ENCODE peak calls at places on chromosomes 16 and 17, in four cellular contexts. C is HepG2, J is K562, R is SK-N-SH. F is an unnamed sample.

GRCh38 chr16:1960665-1961630 is 1.6 kb downstream of the NDUFB10 start:
- DNase-seq in J (no peak), C (peak), R (no peak), F (no peak)

GRCh38 chr16:31421587-31421986 is 6.6 kb downstream of the COX6A2 start:
- DNase-seq in J (no peak), R (no peak), C (no peak), F (peak)

GRCh38 chr16:86479419-86479818 is 30.9 kb upstream of the FOXF1 start:
- DNase-seq in C (no peak), R (no peak), J (no peak), F (no peak)

GRCh38 chr16:3266873-3267537 is 10.6 kb upstream of the MEFV start:
- DNase-seq in C (peak), J (no peak), R (peak), F (no peak)

GRCh38 chr17:17947309-17947708 is 24.9 kb downstream of the TOM1L2 start:
- DNase-seq in C (no peak), R (no peak), J (no peak), F (no peak)

GRCh38 chr16:19113577-19114358 is at the start of gene ITPRIPL2:
- DNase-seq in R (peak), C (peak), J (peak), F (no peak)

GRCh38 chr17:74760404-74761105 is 12.1 kb downstream of the NHERF1 start:
- DNase-seq in J (peak), R (peak), C (no peak), F (no peak)

GRCh38 chr17:74211141-74211928 is 2.0 kb upstream of the TTYH2 start:
- DNase-seq in R (no peak), J (no peak), C (no peak), F (no peak)

GRCh38 chr17:45791041-45791582 is 7.0 kb downstream of the CRHR1 start:
- DNase-seq in C (no peak), J (no peak), R (no peak), F (no peak)

GRCh38 chr17:20203761-20204263 is 194.7 kb downstream of the SPECC1 start:
- DNase-seq in J (no peak), C (no peak), R (no peak), F (peak)

GRCh38 chr16:89103156-89103555 is 9.5 kb downstream of the ACSF3 start:
- DNase-seq in R (no peak), C (no peak), J (no peak), F (no peak)

GRCh38 chr16:24610421-24610765 is 71.0 kb downstream of the RBBP6 start:
- DNase-seq in R (no peak), C (no peak), J (no peak), F (no peak)

GRCh38 chr17:73474370-73474988 is 162.7 kb upstream of the CDC42EP4 start:
- DNase-seq in R (peak), C (peak), J (peak), F (no peak)

GRCh38 chr16:1979271-1980025 is 1.8 kb downstream of the NOXO1 start:
- DNase-seq in C (no peak), R (no peak), J (peak), F (no peak)

GRCh38 chr17:46777943-46778915 is 40.3 kb downstream of the WNT3 start:
- DNase-seq in J (peak), C (peak), R (peak), F (no peak)

GRCh38 chr16:66830422-66831404 is at the start of gene NAE1:
- DNase-seq in J (peak), R (peak), C (peak), F (peak)

GRCh38 chr16:57809843-57810196 is 7.5 kb upstream of the KIFC3 start:
- DNase-seq in R (no peak), C (no peak), J (no peak), F (no peak)

GRCh38 chr16:71746442-71747046 is 22.0 kb upstream of the PHLPP2 start:
- DNase-seq in R (peak), C (peak), J (peak), F (no peak)

GRCh38 chr16:68575082-68575481 is 36.0 kb downstream of the ZFP90 start:
- DNase-seq in C (no peak), R (no peak), J (no peak), F (no peak)

GRCh38 chr17:80443916-80444708 is 29.1 kb downstream of the ENDOV start:
- DNase-seq in R (peak), C (no peak), J (no peak), F (no peak)

GRCh38 chr17:81049973-81050551 is 15.1 kb downstream of the BAIAP2 start:
- DNase-seq in C (no peak), R (peak), J (no peak), F (peak)

GRCh38 chr16:83247767-83248372 is 559.9 kb upstream of the HSBP1 start:
- DNase-seq in R (no peak), C (no peak), J (no peak), F (no peak)

GRCh38 chr17:49031965-49032928 is 35.1 kb downstream of the IGF2BP1 start:
- DNase-seq in J (peak), R (peak), C (peak), F (peak)

GRCh38 chr17:38601539-38602351 is 4.0 kb downstream of the SRCIN1 start:
- DNase-seq in J (peak), R (peak), C (peak), F (no peak)

GRCh38 chr17:43219001-43219400 is 7.3 kb downstream of the TMEM106A start:
- DNase-seq in J (no peak), C (no peak), R (no peak), F (no peak)

GRCh38 chr17:73883175-73883574 is 238.9 kb upstream of the SDK2 start:
- DNase-seq in J (no peak), R (no peak), C (no peak), F (no peak)

GRCh38 chr17:27417596-27418365 is 38.5 kb upstream of the KSR1 start:
- DNase-seq in J (no peak), C (no peak), R (no peak), F (no peak)

GRCh38 chr17:72764632-72765041 is 327.9 kb downstream of the SLC39A11 start:
- DNase-seq in R (no peak), C (no peak), J (no peak), F (no peak)

GRCh38 chr17:61284174-61284573 is 115.5 kb upstream of the TBX2 start:
- DNase-seq in R (no peak), J (no peak), C (no peak), F (no peak)

GRCh38 chr17:41464682-41465081 is 2.5 kb downstream of the KRT32 start:
- DNase-seq in C (no peak), R (no peak), J (no peak), F (no peak)

GRCh38 chr17:82435601-82436583 is 14.7 kb downstream of the CYBC1 start:
- DNase-seq in J (no peak), R (no peak), C (no peak), F (no peak)

GRCh38 chr17:14780116-14780515 is 479.2 kb downstream of the HS3ST3B1 start:
- DNase-seq in C (no peak), R (no peak), J (no peak), F (no peak)

GRCh38 chr16:26623442-26623841 is 443.3 kb upstream of the C16orf82 start:
- DNase-seq in R (no peak), J (no peak), C (no peak), F (no peak)

DNA sequence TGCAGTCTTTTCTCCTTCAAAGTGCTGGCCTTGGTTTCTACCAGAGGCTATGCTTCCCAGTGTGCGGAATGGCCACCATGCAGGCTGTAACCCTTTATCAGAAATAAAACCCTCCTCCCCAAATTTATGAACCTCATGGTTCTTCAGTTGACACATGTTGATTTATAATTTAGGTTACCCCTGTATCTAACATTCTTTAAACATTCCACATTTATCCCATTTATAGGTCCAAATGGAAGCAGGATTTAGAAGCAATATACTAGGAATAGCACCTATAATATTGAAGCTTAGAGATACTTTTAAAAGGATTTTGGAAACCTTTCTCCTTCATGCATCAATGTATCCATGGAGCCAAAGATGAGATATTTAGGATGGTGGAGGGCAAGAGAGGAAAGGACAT is 438.8 kb upstream of the C16orf82 start:
- DNase-seq in J (no peak), R (no peak), C (no peak), F (no peak)
- TF ChIP-seq CHD2 in J (no peak), R (no peak), C (no peak), F (no peak)

GRCh38 chr17:59377410-59377809 is 46.0 kb downstream of the YPEL2 start:
- DNase-seq in R (peak), C (no peak), J (no peak), F (no peak)

GRCh38 chr17:59378621-59379194 is 47.3 kb downstream of the YPEL2 start:
- DNase-seq in J (no peak), C (no peak), R (no peak), F (no peak)

GRCh38 chr17:59383893-59384292 is 52.4 kb downstream of the YPEL2 start:
- DNase-seq in C (no peak), R (no peak), J (no peak), F (no peak)

GRCh38 chr17:59380474-59380873 is 49.0 kb downstream of the YPEL2 start:
- DNase-seq in R (no peak), C (no peak), J (no peak), F (no peak)

GRCh38 chr17:59381716-59382570 is 50.5 kb downstream of the YPEL2 start:
- DNase-seq in J (no peak), R (no peak), C (no peak), F (no peak)
- TF ChIP-seq MXI1 in J (no peak), R (no peak), C (no peak), F (no peak)

GRCh38 chr16:46928811-46929210 is 44.6 kb downstream of the GPT2 start:
- DNase-seq in C (no peak), J (no peak), R (no peak), F (no peak)

GRCh38 chr16:46927273-46927672 is 43.1 kb downstream of the GPT2 start:
- DNase-seq in R (no peak), J (no peak), C (no peak), F (no peak)

GRCh38 chr16:46926470-46927225 is 42.5 kb downstream of the GPT2 start:
- DNase-seq in C (no peak), J (no peak), R (no peak), F (no peak)

GRCh38 chr16:46930861-46931260 is 42.6 kb downstream of the DNAJA2 start:
- DNase-seq in R (no peak), J (no peak), C (no peak), F (no peak)

GRCh38 chr16:46929378-46930332 is 43.8 kb downstream of the DNAJA2 start:
- DNase-seq in R (peak), J (peak), C (peak), F (no peak)
- TF ChIP-seq CHD2 in R (no peak), J (no peak), C (no peak), F (no peak)

GRCh38 chr17:31595666-31596381 is 204.3 kb downstream of the RAB11FIP4 start:
- DNase-seq in J (no peak), R (no peak), C (no peak), F (no peak)

GRCh38 chr17:31598388-31598760 is 206.9 kb downstream of the RAB11FIP4 start:
- DNase-seq in J (no peak), R (no peak), C (no peak), F (no peak)

GRCh38 chr17:31597646-31598387 is 206.3 kb downstream of the RAB11FIP4 start:
- DNase-seq in C (no peak), R (no peak), J (no peak), F (no peak)

GRCh38 chr17:31596382-31597323 is 205.2 kb downstream of the RAB11FIP4 start:
- DNase-seq in J (no peak), R (no peak), C (peak), F (peak)

GRCh38 chr17:31598921-31599571 is 207.6 kb downstream of the RAB11FIP4 start:
- DNase-seq in R (no peak), J (no peak), C (peak), F (no peak)
- TF ChIP-seq MXI1 in R (no peak), J (no peak), C (no peak), F (no peak)

DNA sequence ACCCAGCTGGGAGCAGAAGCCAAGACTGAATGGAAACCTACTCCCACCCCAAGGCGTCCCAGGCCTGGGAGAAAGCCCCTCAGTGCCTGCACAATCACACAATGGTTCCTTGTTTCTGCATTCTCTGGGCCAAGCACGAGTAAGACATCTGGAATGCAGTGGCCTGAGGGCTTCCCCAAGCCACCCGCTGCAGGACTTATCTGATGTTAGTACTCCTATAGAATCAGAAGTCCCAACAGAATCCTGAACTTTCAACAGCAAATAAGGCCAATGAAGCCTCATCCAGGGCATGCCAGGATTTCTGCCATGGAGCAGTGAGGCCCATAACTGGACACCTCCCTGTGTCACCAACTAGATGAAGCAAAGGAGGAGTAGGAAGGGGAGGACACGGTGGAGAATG is 28.6 kb downstream of the MYO18A start:
- DNase-seq in C (peak), R (no peak), J (no peak), F (no peak)
- TF ChIP-seq CHD2 in C (no peak), R (no peak), J (no peak), F (no peak)

DNA sequence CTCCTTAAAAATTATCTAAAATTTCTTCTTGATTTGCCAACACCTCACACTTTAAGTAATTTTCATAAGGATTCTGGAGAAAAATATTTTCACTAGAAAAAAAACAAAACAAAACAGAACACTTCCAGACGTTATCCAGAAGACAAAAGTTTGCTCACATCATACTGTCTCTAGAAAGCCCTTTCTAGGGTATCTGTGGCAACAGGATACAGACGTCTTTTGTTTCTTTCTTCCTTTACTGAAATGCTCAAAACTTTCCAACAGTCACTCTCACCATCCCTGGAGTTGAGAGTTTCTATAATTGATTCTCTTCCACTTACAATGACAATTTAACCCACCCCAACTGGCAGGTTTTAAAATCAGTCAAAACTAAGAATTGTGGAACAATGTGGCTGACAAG is 2.6 kb downstream of the ZC3H7A start:
- DNase-seq in C (no peak), J (no peak), R (no peak), F (no peak)
- TF ChIP-seq MXI1 in C (no peak), J (no peak), R (no peak), F (no peak)

DNA sequence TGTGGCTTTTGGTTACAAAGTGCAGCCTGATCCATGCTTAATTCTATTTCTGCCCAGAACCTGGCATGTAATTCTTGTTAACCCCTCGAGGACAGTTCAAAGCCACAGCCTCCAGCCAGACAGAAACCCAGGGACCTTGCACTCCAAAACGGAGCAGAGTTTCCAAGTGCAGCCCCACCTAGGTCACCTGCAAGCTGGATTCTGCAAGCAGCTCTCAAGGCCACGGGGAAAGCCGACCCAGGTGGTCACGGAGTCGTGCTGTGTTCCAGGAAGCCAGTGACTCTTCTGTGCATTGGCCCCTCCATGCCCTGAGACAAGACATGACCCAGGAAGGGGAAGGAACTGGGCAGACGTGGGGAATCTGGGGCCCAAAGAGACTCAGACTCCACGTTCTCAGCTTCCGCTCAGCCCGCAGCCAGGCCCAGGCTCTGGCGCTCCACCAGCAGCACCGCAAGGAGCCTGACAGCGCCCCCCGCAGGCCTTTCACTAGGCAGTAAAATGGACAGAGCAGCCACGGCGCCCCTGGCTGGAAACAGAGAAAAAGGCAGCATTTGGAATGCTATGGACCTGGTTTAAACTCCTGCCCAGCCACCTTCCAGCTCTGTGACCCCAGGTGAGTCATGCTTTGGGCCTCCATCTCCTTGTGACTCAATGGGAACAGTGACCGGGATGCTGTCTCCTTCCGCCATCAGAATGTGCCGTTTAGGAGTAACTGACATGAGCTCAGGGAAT is 27.3 kb upstream of the GSG1L start:
- DNase-seq in R (peak), J (peak), C (no peak), F (no peak)
- TF ChIP-seq CHD2 in R (no peak), J (no peak), C (no peak), F (no peak)

DNA sequence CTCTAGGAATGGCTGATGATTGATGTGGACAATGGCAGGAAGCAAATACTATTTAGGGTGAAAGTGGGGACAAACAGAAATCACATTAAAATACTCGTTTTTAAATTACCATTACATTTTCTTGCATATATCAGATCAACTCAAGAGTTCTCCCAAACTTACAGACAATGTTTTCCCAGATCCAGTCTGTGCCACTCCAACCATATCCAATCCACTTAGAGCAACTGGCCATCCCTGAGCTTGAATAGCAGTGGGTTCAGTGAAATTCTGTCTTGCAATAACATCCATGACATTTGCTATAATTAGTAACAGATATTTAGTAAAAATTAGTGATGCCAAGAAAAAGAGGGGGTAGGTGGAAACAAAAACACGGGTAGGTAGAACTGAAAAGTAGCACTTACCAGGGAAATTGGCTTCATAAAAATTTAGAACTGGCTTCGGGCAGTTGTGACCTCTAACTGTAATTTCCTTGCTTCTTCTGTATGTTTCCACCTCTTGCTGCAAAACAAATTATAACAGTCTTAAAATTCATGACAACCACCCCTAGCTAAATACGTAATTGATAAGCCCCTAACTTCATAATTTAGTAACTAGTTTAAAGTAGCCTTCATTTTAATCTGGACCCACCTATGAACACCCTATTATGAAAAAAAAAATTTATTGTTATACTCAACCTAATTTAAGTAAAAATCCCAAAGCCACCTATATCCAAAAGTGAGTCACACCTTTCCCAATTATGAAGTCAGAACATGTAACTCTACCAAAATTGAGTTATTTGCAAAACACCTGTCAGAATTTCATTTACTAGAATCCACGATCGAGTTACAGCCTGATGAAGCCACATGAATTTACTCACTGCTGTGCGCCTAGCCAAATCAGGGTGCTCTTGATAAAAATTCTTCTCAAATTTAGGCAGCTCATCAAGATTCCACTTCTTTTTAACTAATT is 2.0 kb downstream of the DDX5 start:
- DNase-seq in C (no peak), R (no peak), J (no peak), F (no peak)
- TF ChIP-seq MXI1 in C (no peak), R (no peak), J (peak), F (no peak)